ENCODE peak calls at places on chromosomes 2 and 18, in six cellular contexts. M, B, I, C, Q and W are unnamed samples.

GRCh38 chr2:192700934-192701333 is 506.2 kb upstream of the TMEFF2 start:
- DNase-seq in B (no peak), M (no peak), I (no peak), Q (no peak), C (no peak), W (no peak)

GRCh38 chr18:75309564-75309963 is 99.0 kb downstream of the TSHZ1 start:
- DNase-seq in M (no peak), Q (no peak), B (no peak), I (peak; percentile 25), C (no peak), W (no peak)

GRCh38 chr2:180442860-180443644 is 436.0 kb upstream of the CWC22 start:
- DNase-seq in C (no peak), B (no peak), I (no peak), Q (no peak), M (no peak), W (no peak)

GRCh38 chr18:2843161-2843560 is 3.6 kb upstream of the EMILIN2 start:
- DNase-seq in Q (no peak), I (no peak), M (no peak), C (no peak), B (no peak), W (no peak)

GRCh38 chr2:105761931-105762515 is 17.3 kb downstream of the NCK2 start:
- DNase-seq in M (peak; percentile 49), B (no peak), Q (no peak), I (peak; percentile 92), C (peak; percentile 37), W (peak; percentile 83)

GRCh38 chr2:173354073-173354600 is 535 bp upstream of the CDCA7 start:
- DNase-seq in B (no peak), Q (no peak), I (peak; percentile 83), M (no peak), C (no peak), W (no peak)

GRCh38 chr2:99933894-99934650 is 208.3 kb downstream of the AFF3 start:
- DNase-seq in B (no peak), C (no peak), M (no peak), Q (no peak), I (peak; percentile 3), W (no peak)

GRCh38 chr2:164917296-164917903 is 37.9 kb downstream of the SLC38A11 start:
- DNase-seq in C (no peak), M (peak; percentile 39), Q (peak; percentile 71), I (peak; percentile 61), B (no peak), W (peak; percentile 4)

GRCh38 chr18:1062592-1062991 is 157.9 kb downstream of the ADCYAP1 start:
- DNase-seq in Q (no peak), B (no peak), C (no peak), M (no peak), I (peak; percentile 71), W (peak; percentile 19)

GRCh38 chr18:63319383-63320040 is at the start of gene BCL2:
- DNase-seq in C (peak; percentile 18), Q (peak; percentile 66), B (no peak), I (peak; percentile 44), M (peak; percentile 7), W (peak; percentile 44)

GRCh38 chr2:150141241-150142001 is 346.0 kb downstream of the RND3 start:
- DNase-seq in M (peak; percentile 56), B (no peak), I (no peak), C (no peak), Q (no peak), W (no peak)

GRCh38 chr2:143759455-143759854 is 630.2 kb downstream of the ARHGAP15 start:
- DNase-seq in I (peak; percentile 78), M (no peak), C (no peak), Q (no peak), B (no peak), W (peak; percentile 20)

GRCh38 chr18:79576686-79577351 is 102.8 kb upstream of the CTDP1 start:
- DNase-seq in Q (peak; percentile 87), C (peak; percentile 67), M (no peak), B (no peak), I (no peak), W (no peak)

GRCh38 chr2:217463402-217464075 is 539.3 kb downstream of the TNS1 start:
- DNase-seq in C (no peak), Q (no peak), M (no peak), I (no peak), B (no peak), W (no peak)

GRCh38 chr18:21099442-21099841 is 12.2 kb downstream of the ROCK1 start:
- DNase-seq in Q (no peak), C (no peak), B (no peak), M (no peak), I (no peak), W (no peak)

GRCh38 chr18:13813271-13813849 is 10.6 kb upstream of the MC5R start:
- DNase-seq in B (peak; percentile 67), Q (no peak), M (peak; percentile 61), C (peak; percentile 14), I (peak; percentile 76), W (peak; percentile 77)

GRCh38 chr2:176121377-176122111 is 975 bp upstream of the HOXD9 start:
- DNase-seq in Q (no peak), I (no peak), B (no peak), C (no peak), M (no peak), W (peak; percentile 76)

GRCh38 chr2:22907330-22907729 is 477.6 kb upstream of the KLHL29 start:
- DNase-seq in B (no peak), Q (no peak), C (no peak), M (no peak), I (no peak), W (no peak)

GRCh38 chr2:241357531-241357930 is 1.4 kb downstream of the FARP2 start:
- DNase-seq in B (no peak), I (no peak), M (no peak), C (no peak), Q (no peak), W (no peak)
- H3K4me3 ChIP-seq in B (no peak overlapping the region), I (no peak overlapping the region), M (peak overlapping the region; percentile 87), C (no peak overlapping the region), Q (no peak overlapping the region), W (no peak overlapping the region)

GRCh38 chr2:97763176-97763845 is 49.9 kb downstream of the ZAP70 start:
- DNase-seq in M (no peak), B (no peak), Q (no peak), C (no peak), I (no peak), W (no peak)
- H3K36me3 ChIP-seq in M (peaks cover 42% of the 10 kb centered on the region), B (peaks cover 26% of the 10 kb centered on the region), Q (no peaks in the 10 kb centered on the region), C (peaks cover 16% of the 10 kb centered on the region), I (peaks cover 8% of the 10 kb centered on the region), W (peaks cover 3% of the 10 kb centered on the region)

GRCh38 chr2:108619916-108620620 is 85.8 kb downstream of the LIMS1 start:
- DNase-seq in M (no peak), Q (no peak), I (no peak), B (no peak), C (no peak), W (no peak)
- H3K4me3 ChIP-seq in M (no peak overlapping the region), Q (no peak overlapping the region), I (no peak overlapping the region), B (no peak overlapping the region), C (no peak overlapping the region), W (no peak overlapping the region)

GRCh38 chr2:41167014-41167413 is 715.1 kb upstream of the SLC8A1 start:
- DNase-seq in C (no peak), B (no peak), M (no peak), Q (no peak), I (peak; percentile 4), W (peak; percentile 11)
- H3K36me3 ChIP-seq in C (no peaks in the 10 kb centered on the region), B (no peaks in the 10 kb centered on the region), M (no peaks in the 10 kb centered on the region), Q (no peaks in the 10 kb centered on the region), I (no peaks in the 10 kb centered on the region), W (no peaks in the 10 kb centered on the region)

DNA sequence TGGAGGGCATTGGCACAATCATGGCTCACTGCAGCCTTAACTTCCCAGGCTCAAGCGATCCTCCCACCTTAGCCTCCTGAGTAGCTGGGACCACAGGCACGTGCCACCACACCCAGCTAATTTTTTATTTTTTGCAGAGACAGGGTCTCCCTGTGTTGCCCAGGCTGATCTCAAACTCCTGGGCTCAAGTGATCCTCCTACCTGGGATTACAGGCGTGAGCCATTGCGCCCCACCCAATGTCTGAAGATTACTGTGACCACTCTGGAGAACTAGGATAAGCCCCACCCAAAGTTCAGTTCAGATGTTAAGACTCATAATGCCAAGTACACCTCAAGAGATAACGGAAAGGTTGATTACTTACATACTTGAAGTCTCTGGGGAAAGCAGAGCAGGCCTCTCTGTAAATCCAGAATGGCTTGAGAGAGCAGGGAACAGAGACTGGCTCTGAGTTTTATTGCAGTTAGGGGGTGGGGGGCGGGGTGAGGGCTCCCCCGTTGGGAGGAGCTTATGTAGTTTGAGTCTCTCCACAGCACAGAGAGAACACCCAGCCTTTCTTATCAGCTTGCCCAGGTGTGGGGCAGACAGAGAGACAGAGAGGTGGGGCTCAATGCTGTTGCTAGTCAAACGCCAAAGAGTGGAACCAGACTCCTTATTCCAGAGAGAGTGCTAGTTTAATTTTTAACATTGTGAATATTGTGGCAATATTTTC is 26.5 kb upstream of the ERICH2 start:
- DNase-seq in B (no peak), M (no peak), Q (no peak), I (no peak), C (no peak), W (peak; percentile 33)
- H3K4me3 ChIP-seq in B (no peak overlapping the region), M (no peak overlapping the region), Q (no peak overlapping the region), I (no peak overlapping the region), C (no peak overlapping the region), W (no peak overlapping the region)

DNA sequence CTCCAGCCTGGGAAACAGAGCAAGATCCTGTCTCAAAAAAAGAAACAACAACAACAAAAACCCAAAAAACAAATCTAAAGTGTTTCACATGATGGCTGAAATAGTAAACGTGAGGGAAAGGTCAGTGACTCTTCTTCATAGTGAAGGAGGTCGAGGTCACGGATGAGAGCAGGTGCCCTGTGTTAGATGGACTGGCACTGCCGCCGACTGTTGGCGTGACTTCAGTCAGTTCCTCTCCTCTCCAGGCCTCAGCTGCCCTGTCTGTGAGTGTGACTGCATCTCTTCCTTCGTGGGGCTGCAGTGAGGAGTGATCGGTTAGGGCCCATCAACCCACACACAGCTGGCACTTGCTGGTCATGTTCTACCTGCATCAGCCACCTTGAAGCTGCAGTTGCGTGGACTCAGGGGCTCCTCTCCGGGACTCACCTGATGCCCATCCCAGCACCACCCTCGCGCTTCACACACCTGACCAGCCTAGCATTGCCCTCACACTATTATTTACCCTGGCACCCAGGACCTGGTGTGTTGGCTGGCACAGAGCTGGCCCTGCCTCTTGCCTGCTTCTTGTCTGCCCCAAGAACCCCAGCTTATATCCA is 30.1 kb upstream of the TMEM87B start:
- DNase-seq in Q (no peak), M (no peak), B (no peak), C (no peak), I (no peak), W (no peak)
- H3K36me3 ChIP-seq in Q (no peaks in the 10 kb centered on the region), M (no peaks in the 10 kb centered on the region), B (no peaks in the 10 kb centered on the region), C (no peaks in the 10 kb centered on the region), I (no peaks in the 10 kb centered on the region), W (no peaks in the 10 kb centered on the region)

DNA sequence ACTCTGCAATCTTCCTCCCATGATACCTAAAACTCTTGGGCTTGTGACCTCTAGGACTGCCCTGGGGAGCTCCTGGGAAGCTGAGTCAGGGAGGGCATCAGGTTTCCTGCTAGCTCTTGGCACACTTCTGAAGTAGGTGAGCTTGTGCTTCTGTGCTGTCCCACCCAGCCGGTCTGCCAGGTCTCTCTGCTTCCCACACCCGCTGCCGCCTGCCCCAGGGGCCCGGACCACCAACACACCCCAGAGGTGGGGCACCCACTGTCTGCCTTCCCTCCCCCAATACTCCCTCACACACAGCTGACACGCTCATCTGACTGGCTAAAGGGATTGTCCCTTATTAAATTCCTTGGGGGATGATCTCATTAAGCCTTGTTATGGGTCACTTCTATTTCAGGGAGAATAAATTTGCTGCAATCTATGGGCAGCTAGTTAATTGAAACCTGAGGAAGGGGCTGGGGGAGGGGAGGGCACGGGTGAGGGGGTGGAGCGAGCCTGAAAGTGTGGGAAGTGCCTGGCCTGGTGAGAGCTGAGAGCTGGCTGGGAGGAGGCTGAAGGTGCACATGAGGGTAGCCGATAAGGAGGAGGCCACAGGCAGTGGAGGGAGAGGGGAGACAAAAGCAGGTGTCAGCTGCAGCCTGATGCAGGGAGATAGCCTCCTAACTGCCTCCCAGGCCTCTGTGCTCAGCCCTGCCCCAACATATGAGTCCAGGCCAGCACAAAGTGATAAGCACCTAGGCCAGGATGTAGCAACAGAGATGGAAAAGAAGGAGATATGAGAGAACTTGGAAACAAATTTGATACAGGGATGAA is 48.8 kb downstream of the HAUS1 start:
- DNase-seq in M (no peak), Q (no peak), I (peak; percentile 62), C (peak; percentile 27), B (no peak), W (peak; percentile 66)
- H3K4me3 ChIP-seq in M (no peak overlapping the region), Q (no peak overlapping the region), I (no peak overlapping the region), C (no peak overlapping the region), B (no peak overlapping the region), W (no peak overlapping the region)